ENCODE peak calls at places on chromosomes 3 and 15, in four cellular contexts. One of them, this sample, is unnamed.

GRCh38 chr3:31858439-31858838 is 122.6 kb downstream of the OSBPL10 start:
- DNase-seq in HFFc6: no peak
- DNase-seq in GM20000: no peak
- DNase-seq in fibroblast of lung: no peak
- DNase-seq in this sample: no peak

GRCh38 chr3:184540777-184541681 is 20.6 kb upstream of the EPHB3 start:
- DNase-seq in GM20000: peak
- DNase-seq in HFFc6: no peak
- DNase-seq in fibroblast of lung: peak
- DNase-seq in this sample: no peak

GRCh38 chr15:84937144-84937543 is 44.5 kb upstream of the PDE8A start:
- DNase-seq in fibroblast of lung: no peak
- DNase-seq in GM20000: no peak
- DNase-seq in HFFc6: no peak
- DNase-seq in this sample: no peak

GRCh38 chr3:9916734-9917680 is at the start of gene IL17RC:
- DNase-seq in GM20000: peak
- DNase-seq in fibroblast of lung: peak
- DNase-seq in HFFc6: peak
- DNase-seq in this sample: no peak

GRCh38 chr3:48222616-48223513 is at the start of gene CAMP:
- DNase-seq in HFFc6: no peak
- DNase-seq in fibroblast of lung: peak
- DNase-seq in GM20000: peak
- DNase-seq in this sample: no peak

GRCh38 chr3:127286571-127287140 is 1.2 kb downstream of the PRR20G start:
- DNase-seq in fibroblast of lung: peak
- DNase-seq in HFFc6: no peak
- DNase-seq in GM20000: no peak
- DNase-seq in this sample: no peak

GRCh38 chr3:42376397-42376798 is 34.0 kb downstream of the LYZL4 start:
- DNase-seq in fibroblast of lung: peak
- DNase-seq in GM20000: no peak
- DNase-seq in HFFc6: peak
- DNase-seq in this sample: no peak

GRCh38 chr3:73623316-73623715 is 1.4 kb downstream of the PDZRN3 start:
- DNase-seq in fibroblast of lung: no peak
- DNase-seq in HFFc6: no peak
- DNase-seq in GM20000: no peak
- DNase-seq in this sample: no peak

GRCh38 chr15:77386626-77387025 is 33.3 kb downstream of the PEAK1 start:
- DNase-seq in HFFc6: peak
- DNase-seq in GM20000: no peak
- DNase-seq in fibroblast of lung: no peak
- DNase-seq in this sample: no peak

GRCh38 chr3:111244760-111245159 is 173.1 kb downstream of the NECTIN3 start:
- DNase-seq in GM20000: no peak
- DNase-seq in HFFc6: peak
- DNase-seq in fibroblast of lung: peak
- DNase-seq in this sample: no peak

GRCh38 chr3:152190636-152191183 is 78.0 kb upstream of the MBNL1 start:
- DNase-seq in HFFc6: no peak
- DNase-seq in GM20000: no peak
- DNase-seq in fibroblast of lung: no peak
- DNase-seq in this sample: no peak

GRCh38 chr3:27888562-27888961 is 166.4 kb upstream of the EOMES start:
- DNase-seq in GM20000: no peak
- DNase-seq in HFFc6: no peak
- DNase-seq in fibroblast of lung: no peak
- DNase-seq in this sample: no peak

GRCh38 chr15:31266712-31267111 is 59.9 kb upstream of the KLF13 start:
- DNase-seq in fibroblast of lung: no peak
- DNase-seq in GM20000: peak
- DNase-seq in HFFc6: no peak
- DNase-seq in this sample: no peak
- TF ChIP-seq CTCF in fibroblast of lung: no peak
- TF ChIP-seq CTCF in GM20000: no peak
- TF ChIP-seq CTCF in HFFc6: no peak
- TF ChIP-seq CTCF in this sample: no peak

DNA sequence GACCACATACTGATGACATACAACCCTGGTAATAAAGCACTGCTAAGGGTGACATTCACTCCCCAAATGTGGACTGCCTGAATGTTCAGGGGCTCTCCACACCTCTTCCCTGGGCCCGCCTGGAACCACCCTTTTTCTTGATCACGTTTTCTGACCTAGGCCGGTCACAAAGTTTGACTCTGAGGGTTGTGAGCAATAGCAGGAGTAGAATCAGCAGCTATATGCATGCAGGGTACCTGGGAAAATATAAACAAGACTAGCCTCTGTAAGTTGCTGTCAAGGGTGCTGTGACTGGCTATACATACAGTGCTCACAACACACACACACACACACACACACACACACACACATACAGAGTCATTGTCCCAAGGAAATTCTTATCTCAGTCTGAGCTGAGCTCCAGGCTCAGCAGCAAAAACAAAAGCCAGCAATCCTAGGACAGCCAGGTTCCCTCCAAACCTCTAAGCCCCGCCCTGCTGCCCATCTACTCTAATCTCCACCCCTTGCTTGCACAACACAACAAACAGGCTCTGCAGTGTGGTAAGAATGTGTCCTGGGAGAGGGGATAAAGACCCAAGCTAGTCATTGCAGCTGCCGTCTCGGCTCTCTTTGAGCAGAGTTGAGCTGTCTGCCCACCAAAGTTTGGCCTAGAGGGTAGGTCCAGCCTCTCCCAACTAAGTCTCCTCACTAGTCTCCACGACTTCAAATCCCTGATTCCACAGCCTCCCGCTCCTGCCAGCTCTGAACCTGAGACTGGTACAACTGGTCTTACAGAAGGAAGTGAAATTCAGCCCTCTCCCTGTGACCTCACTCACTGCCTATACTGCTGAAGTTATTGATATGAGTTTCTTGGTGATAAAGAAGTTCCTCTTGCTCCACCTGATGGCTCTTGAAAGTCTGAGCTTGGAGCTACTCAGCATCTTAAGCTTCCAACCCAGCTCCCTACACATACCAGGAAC is 2.2 kb downstream of the BMF start:
- DNase-seq in HFFc6: no peak
- DNase-seq in fibroblast of lung: no peak
- DNase-seq in GM20000: peak
- DNase-seq in this sample: no peak
- TF ChIP-seq CTCF in HFFc6: no peak
- TF ChIP-seq CTCF in fibroblast of lung: no peak
- TF ChIP-seq CTCF in GM20000: no peak
- TF ChIP-seq CTCF in this sample: no peak

GRCh38 chr3:23916886-23917815 is at the start of the genes NKIRAS1 and RPL15:
- DNase-seq in HFFc6: peak
- DNase-seq in GM20000: peak
- DNase-seq in fibroblast of lung: peak
- DNase-seq in this sample: peak
- TF ChIP-seq CTCF in HFFc6: peak
- TF ChIP-seq CTCF in GM20000: no peak
- TF ChIP-seq CTCF in fibroblast of lung: peak
- TF ChIP-seq CTCF in this sample: no peak

GRCh38 chr15:89776274-89777072 is at the start of gene MESP2:
- DNase-seq in HFFc6: peak
- DNase-seq in fibroblast of lung: peak
- DNase-seq in GM20000: peak
- DNase-seq in this sample: peak
- TF ChIP-seq CTCF in HFFc6: peak
- TF ChIP-seq CTCF in fibroblast of lung: peak
- TF ChIP-seq CTCF in GM20000: no peak
- TF ChIP-seq CTCF in this sample: no peak

GRCh38 chr15:98433302-98433701 is 215.0 kb upstream of the IGF1R start:
- DNase-seq in GM20000: no peak
- DNase-seq in fibroblast of lung: peak
- DNase-seq in HFFc6: no peak
- DNase-seq in this sample: no peak

GRCh38 chr15:98425173-98425572 is 223.2 kb upstream of the IGF1R start:
- DNase-seq in HFFc6: no peak
- DNase-seq in fibroblast of lung: no peak
- DNase-seq in GM20000: no peak
- DNase-seq in this sample: no peak

GRCh38 chr15:98433856-98434255 is 214.5 kb upstream of the IGF1R start:
- DNase-seq in GM20000: no peak
- DNase-seq in HFFc6: no peak
- DNase-seq in fibroblast of lung: no peak
- DNase-seq in this sample: no peak

GRCh38 chr15:98431171-98431570 is 217.2 kb upstream of the IGF1R start:
- DNase-seq in GM20000: no peak
- DNase-seq in fibroblast of lung: no peak
- DNase-seq in HFFc6: no peak
- DNase-seq in this sample: no peak

GRCh38 chr15:98428253-98428989 is 219.9 kb upstream of the IGF1R start:
- DNase-seq in GM20000: peak
- DNase-seq in fibroblast of lung: peak
- DNase-seq in HFFc6: peak
- DNase-seq in this sample: peak
- TF ChIP-seq CTCF in GM20000: peak
- TF ChIP-seq CTCF in fibroblast of lung: peak
- TF ChIP-seq CTCF in HFFc6: peak
- TF ChIP-seq CTCF in this sample: peak

GRCh38 chr3:134300520-134300919 is 49.9 kb upstream of the RYK start:
- DNase-seq in GM20000: no peak
- DNase-seq in fibroblast of lung: no peak
- DNase-seq in HFFc6: no peak
- DNase-seq in this sample: no peak
- TF ChIP-seq CTCF in GM20000: no peak
- TF ChIP-seq CTCF in fibroblast of lung: no peak
- TF ChIP-seq CTCF in HFFc6: no peak
- TF ChIP-seq CTCF in this sample: no peak

GRCh38 chr15:62393196-62393595 is 228.1 kb upstream of the C2CD4B start:
- DNase-seq in HFFc6: no peak
- DNase-seq in fibroblast of lung: no peak
- DNase-seq in GM20000: no peak
- DNase-seq in this sample: no peak

GRCh38 chr15:62392411-62392810 is 227.3 kb upstream of the C2CD4B start:
- DNase-seq in GM20000: peak
- DNase-seq in HFFc6: peak
- DNase-seq in fibroblast of lung: peak
- DNase-seq in this sample: no peak

GRCh38 chr15:62389887-62390792 is 225.1 kb upstream of the C2CD4B start:
- DNase-seq in GM20000: peak
- DNase-seq in fibroblast of lung: peak
- DNase-seq in HFFc6: peak
- DNase-seq in this sample: peak

GRCh38 chr15:62390793-62391543 is 225.9 kb upstream of the C2CD4B start:
- DNase-seq in fibroblast of lung: peak
- DNase-seq in HFFc6: peak
- DNase-seq in GM20000: peak
- DNase-seq in this sample: no peak

DNA sequence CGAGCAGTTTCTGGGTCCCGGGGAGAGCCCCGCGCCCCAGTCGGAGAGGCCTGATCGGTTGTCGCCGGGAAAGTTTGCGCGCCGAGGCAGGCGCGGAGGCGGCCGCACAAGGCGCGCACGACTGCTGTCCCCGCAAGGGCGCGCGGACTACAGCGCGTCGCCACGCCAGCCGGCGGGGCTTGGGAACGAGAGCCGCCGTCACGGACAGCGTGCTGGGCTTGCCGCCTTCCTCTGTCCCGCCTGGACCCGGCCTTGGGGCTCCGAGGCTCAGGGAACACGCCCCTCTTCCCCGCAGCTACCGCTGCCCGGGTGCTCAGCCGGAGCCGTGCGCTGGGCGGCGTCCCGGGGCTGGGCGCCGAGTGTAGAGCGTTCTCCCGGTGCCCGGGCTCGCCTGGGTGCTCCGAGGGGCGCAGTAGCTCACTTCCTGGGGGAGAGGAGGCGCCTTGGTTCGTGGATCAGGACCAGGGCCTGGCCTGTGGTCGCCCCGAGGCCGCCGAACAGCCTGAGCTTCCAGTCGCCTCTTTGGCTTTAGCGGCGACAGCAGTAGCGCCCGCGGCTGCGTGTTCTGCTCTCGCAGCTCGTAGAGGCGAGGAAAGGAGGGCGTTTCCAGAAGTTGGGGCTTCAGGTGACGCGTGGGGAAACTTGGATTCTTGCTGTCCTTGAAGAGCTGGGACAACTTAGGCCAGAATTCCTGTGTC is 226.6 kb upstream of the C2CD4B start:
- DNase-seq in HFFc6: peak
- DNase-seq in GM20000: peak
- DNase-seq in fibroblast of lung: peak
- DNase-seq in this sample: no peak
- TF ChIP-seq CTCF in HFFc6: peak
- TF ChIP-seq CTCF in GM20000: no peak
- TF ChIP-seq CTCF in fibroblast of lung: peak
- TF ChIP-seq CTCF in this sample: peak

GRCh38 chr15:65517866-65518207 is 348 bp upstream of the DPP8 start:
- DNase-seq in fibroblast of lung: no peak
- DNase-seq in HFFc6: no peak
- DNase-seq in GM20000: no peak
- DNase-seq in this sample: no peak

GRCh38 chr15:65521355-65521754 is 3.9 kb upstream of the DPP8 start:
- DNase-seq in GM20000: no peak
- DNase-seq in fibroblast of lung: no peak
- DNase-seq in HFFc6: no peak
- DNase-seq in this sample: no peak

GRCh38 chr15:65519781-65520299 is 2.4 kb upstream of the DPP8 start:
- DNase-seq in HFFc6: no peak
- DNase-seq in GM20000: no peak
- DNase-seq in fibroblast of lung: no peak
- DNase-seq in this sample: no peak

GRCh38 chr15:65518633-65519285 is 1.3 kb upstream of the DPP8 start:
- DNase-seq in HFFc6: no peak
- DNase-seq in GM20000: no peak
- DNase-seq in fibroblast of lung: no peak
- DNase-seq in this sample: no peak

DNA sequence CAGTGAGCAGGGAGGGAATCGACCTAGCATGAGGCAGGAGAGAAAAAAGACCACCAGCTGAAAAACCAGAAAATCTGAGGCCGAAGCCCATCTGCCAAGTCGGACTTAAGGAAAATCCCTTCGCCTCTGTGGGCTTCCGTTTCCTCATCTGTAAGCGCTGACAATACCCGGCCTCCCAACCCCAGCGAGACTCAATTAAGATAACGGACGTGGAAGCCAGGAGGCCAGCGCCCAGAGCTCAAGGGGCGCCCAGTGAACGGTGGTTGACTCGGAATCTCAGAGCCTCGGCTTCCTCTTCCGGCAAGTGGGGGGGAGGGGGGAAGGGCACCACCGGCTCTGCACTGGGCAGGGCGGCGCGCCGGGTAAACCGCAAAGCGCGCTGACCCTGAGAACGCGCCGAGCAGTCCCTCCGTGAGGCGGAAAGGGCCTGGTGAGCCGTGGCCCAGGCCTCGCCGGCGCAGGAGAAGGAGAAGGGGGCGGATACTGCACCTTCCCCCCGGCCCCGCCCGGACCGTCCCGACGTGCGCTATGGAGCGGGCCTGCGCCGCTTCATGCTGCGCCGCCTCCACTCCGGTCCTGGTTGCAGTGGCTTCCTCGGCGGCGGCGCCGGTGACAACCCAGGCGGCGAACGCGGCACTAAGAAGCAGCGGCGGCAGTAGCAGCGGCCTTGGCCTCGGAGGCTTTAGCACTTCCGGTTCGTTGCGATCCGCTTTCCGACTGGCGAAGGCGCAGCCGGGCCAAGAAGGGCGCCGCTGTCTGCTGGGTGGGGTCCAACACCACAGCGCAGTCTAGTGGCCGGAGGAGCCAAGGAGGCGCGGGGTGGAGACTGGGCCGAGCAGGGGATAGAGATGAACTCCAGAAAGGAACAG is at the start of gene DPP8:
- DNase-seq in GM20000: peak
- DNase-seq in fibroblast of lung: peak
- DNase-seq in HFFc6: peak
- DNase-seq in this sample: peak
- TF ChIP-seq CTCF in GM20000: peak
- TF ChIP-seq CTCF in fibroblast of lung: peak
- TF ChIP-seq CTCF in HFFc6: peak
- TF ChIP-seq CTCF in this sample: peak